ENCODE peak calls at places on chromosomes 6 and 20, in ten cellular contexts. S is NCI-H1105; W is ACHN; P is activated CD8-positive, alpha-beta memory T cell treated with anti-CD3 and anti-CD28 coated beads, Interleukin-2, amount 50 U/mL, for 48 hours; F is NCI-H2081; C is adrenal gland; N is fibroblast of lung; Y is NCI-H510A; M is activated T-helper 1 cell treated with Interleukin-2 at 50 U/mL for 16 hours; U is HEK293T. O is an unnamed sample.
A peak's percentile ranks its signal among the peaks of the same experiment; 100 is the strongest.

GRCh38 chr6:148682990-148683389 is 63.8 kb upstream of the UST start:
- DNase-seq in S (no peak), W (no peak), P (no peak), F (no peak), C (peak; percentile 20), N (no peak), Y (no peak), M (no peak), U (no peak), O (no peak)

GRCh38 chr6:89989742-89990141 is 95.5 kb downstream of the GJA10 start:
- DNase-seq in S (no peak), W (no peak), P (no peak), F (no peak), C (no peak), N (peak; percentile 97), Y (no peak), M (no peak), U (no peak), O (no peak)

GRCh38 chr20:46220808-46221207 is 87.5 kb downstream of the CDH22 start:
- DNase-seq in S (peak; percentile 96), W (peak; percentile 39), P (no peak), F (peak; percentile 60), C (no peak), N (no peak), Y (peak; percentile 97), M (no peak), U (no peak), O (peak; percentile 93)

GRCh38 chr6:42264146-42264851 is 46.6 kb upstream of the MRPS10 start:
- DNase-seq in S (no peak), W (no peak), P (no peak), F (no peak), C (no peak), N (no peak), Y (no peak), M (no peak), U (no peak), O (no peak)

GRCh38 chr6:10690651-10691445 is 3.6 kb downstream of the C6orf52 start:
- DNase-seq in S (no peak), W (no peak), P (no peak), F (peak; percentile 26), C (no peak), N (no peak), Y (no peak), M (no peak), U (no peak), O (no peak)

GRCh38 chr6:3724451-3725144 is 26.9 kb downstream of the PXDC1 start:
- DNase-seq in S (no peak), W (no peak), P (no peak), F (no peak), C (no peak), N (peak; percentile 32), Y (no peak), M (no peak), U (no peak), O (no peak)

GRCh38 chr6:30747300-30747687 is 2.9 kb upstream of the IER3 start:
- DNase-seq in S (no peak), W (no peak), P (no peak), F (no peak), C (no peak), N (no peak), Y (no peak), M (no peak), U (no peak), O (no peak)

GRCh38 chr6:147260091-147260490 is 55.9 kb downstream of the STXBP5 start:
- DNase-seq in S (no peak), W (no peak), P (no peak), F (no peak), C (no peak), N (no peak), Y (no peak), M (no peak), U (no peak), O (no peak)

GRCh38 chr20:46060301-46060881 is 29.4 kb downstream of the NCOA5 start:
- DNase-seq in S (no peak), W (no peak), P (no peak), F (peak; percentile 77), C (peak; percentile 20), N (no peak), Y (no peak), M (no peak), U (no peak), O (no peak)

GRCh38 chr6:133241088-133241900 is at the start of gene EYA4:
- DNase-seq in S (no peak), W (no peak), P (no peak), F (peak; percentile 26), C (no peak), N (peak; percentile 46), Y (no peak), M (no peak), U (peak; percentile 73), O (peak; percentile 87)

GRCh38 chr20:63351811-63352591 is 9.1 kb downstream of the CHRNA4 start:
- DNase-seq in S (peak; percentile 74), W (no peak), P (no peak), F (no peak), C (peak; percentile 11), N (no peak), Y (peak; percentile 8), M (no peak), U (no peak), O (no peak)

GRCh38 chr6:68087399-68088133 is 547.5 kb upstream of the ADGRB3 start:
- DNase-seq in S (no peak), W (no peak), P (no peak), F (no peak), C (no peak), N (no peak), Y (no peak), M (no peak), U (no peak), O (no peak)

GRCh38 chr20:54207743-54208491 is at the start of gene PFDN4:
- DNase-seq in S (peak; percentile 74), W (peak; percentile 78), P (peak; percentile 89), F (peak; percentile 59), C (peak; percentile 80), N (peak; percentile 83), Y (peak; percentile 54), M (peak; percentile 63), U (peak; percentile 90), O (peak; percentile 96)